ENCODE peak calls at places on chromosome 20, in nine cellular contexts. D is GM13977, P is KBM-7, W is NCI-H748 treated with DMSO at 0.1 percent for 48 hours, O is fibroblast of the aortic adventitia, F is T-helper 9 cell, T is HFF-Myc, I is left cardiac atrium, H is GM23248. K is an unnamed sample.

GRCh38 chr20:62357681-62358080 is 9.4 kb downstream of the LAMA5 start:
- DNase-seq in D (no peak), P (no peak), W (no peak), O (no peak), F (no peak), T (no peak), I (peak; percentile 25), H (no peak), K (no peak)

GRCh38 chr20:43514062-43514971 is 6.8 kb downstream of the L3MBTL1 start:
- DNase-seq in D (peak; percentile 98), P (no peak), W (peak; percentile 98), O (peak; percentile 98), F (peak; percentile 82), T (peak; percentile 87), I (peak; percentile 99), H (peak; percentile 80), K (peak; percentile 100)

GRCh38 chr20:31829731-31830130 is 10.6 kb downstream of the MYLK2 start:
- DNase-seq in D (no peak), P (no peak), W (no peak), O (no peak), F (no peak), T (no peak), I (no peak), H (no peak), K (no peak)

GRCh38 chr20:24629668-24630067 is 160.2 kb downstream of the SYNDIG1 start:
- DNase-seq in D (no peak), P (peak; percentile 77), W (no peak), O (peak; percentile 28), F (no peak), T (no peak), I (no peak), H (no peak), K (no peak)

GRCh38 chr20:39607124-39607523 is 645.0 kb downstream of the DHX35 start:
- DNase-seq in D (no peak), P (no peak), W (no peak), O (peak; percentile 15), F (no peak), T (no peak), I (no peak), H (peak; percentile 56), K (no peak)

GRCh38 chr20:4780245-4780644 is 58.5 kb downstream of the PRND start:
- DNase-seq in D (no peak), P (peak; percentile 41), W (no peak), O (no peak), F (no peak), T (no peak), I (no peak), H (no peak), K (no peak)

GRCh38 chr20:31701591-31701990 is 21.1 kb downstream of the BCL2L1 start:
- DNase-seq in D (no peak), P (no peak), W (no peak), O (no peak), F (no peak), T (no peak), I (no peak), H (no peak), K (no peak)

GRCh38 chr20:61704661-61705060 is 361.0 kb downstream of the TAF4 start:
- DNase-seq in D (no peak), P (no peak), W (no peak), O (no peak), F (no peak), T (no peak), I (no peak), H (no peak), K (no peak)

GRCh38 chr20:38018385-38018784 is 14.9 kb downstream of the TTI1 start:
- DNase-seq in D (no peak), P (no peak), W (no peak), O (no peak), F (no peak), T (no peak), I (no peak), H (no peak), K (no peak)

GRCh38 chr20:38073307-38074010 is 39.9 kb downstream of the RPRD1B start:
- DNase-seq in D (peak; percentile 46), P (peak; percentile 68), W (peak; percentile 7), O (peak; percentile 99), F (no peak), T (peak; percentile 66), I (peak; percentile 74), H (peak; percentile 89), K (peak; percentile 42)

GRCh38 chr20:32737371-32738223 is 5.7 kb downstream of the COMMD7 start:
- DNase-seq in D (no peak), P (no peak), W (no peak), O (peak; percentile 87), F (no peak), T (peak; percentile 44), I (no peak), H (peak; percentile 78), K (no peak)

GRCh38 chr20:46894971-46895905 is 595 bp downstream of the EYA2 start:
- DNase-seq in D (no peak), P (no peak), W (peak; percentile 30), O (peak; percentile 20), F (no peak), T (no peak), I (no peak), H (peak; percentile 41), K (peak; percentile 61)

GRCh38 chr20:6857929-6858328 is 90.4 kb downstream of the BMP2 start:
- DNase-seq in D (no peak), P (no peak), W (no peak), O (no peak), F (no peak), T (no peak), I (no peak), H (no peak), K (no peak)

GRCh38 chr20:8131598-8132014 is 460 bp upstream of the PLCB1 start:
- DNase-seq in D (no peak), P (no peak), W (peak; percentile 84), O (peak; percentile 66), F (no peak), T (no peak), I (no peak), H (peak; percentile 70), K (peak; percentile 75)

GRCh38 chr20:25369529-25369928 is 21.1 kb downstream of the ABHD12 start:
- DNase-seq in D (no peak), P (no peak), W (no peak), O (no peak), F (no peak), T (no peak), I (no peak), H (no peak), K (no peak)

GRCh38 chr20:46324960-46325703 is 16.8 kb upstream of the CDH22 start:
- DNase-seq in D (no peak), P (peak; percentile 56), W (peak; percentile 1), O (peak; percentile 29), F (no peak), T (no peak), I (no peak), H (peak; percentile 52), K (peak; percentile 50)

GRCh38 chr20:15406072-15406471 is 1068.7 kb upstream of the FLRT3 start:
- DNase-seq in D (no peak), P (no peak), W (no peak), O (no peak), F (no peak), T (no peak), I (no peak), H (no peak), K (no peak)

GRCh38 chr20:45300961-45301360 is 5.7 kb upstream of the RBPJL start:
- DNase-seq in D (peak; percentile 71), P (peak; percentile 28), W (no peak), O (no peak), F (no peak), T (no peak), I (no peak), H (peak; percentile 53), K (peak; percentile 68)

GRCh38 chr20:6241591-6241990 is 118.8 kb upstream of the FERMT1 start:
- DNase-seq in D (no peak), P (no peak), W (no peak), O (no peak), F (no peak), T (no peak), I (no peak), H (no peak), K (no peak)

GRCh38 chr20:41080866-41081265 is 52.2 kb downstream of the TOP1 start:
- DNase-seq in D (no peak), P (no peak), W (no peak), O (peak; percentile 51), F (no peak), T (no peak), I (no peak), H (peak; percentile 28), K (no peak)

GRCh38 chr20:46121531-46121930 is 3.4 kb downstream of the CD40 start:
- DNase-seq in D (no peak), P (no peak), W (no peak), O (no peak), F (no peak), T (no peak), I (no peak), H (no peak), K (no peak)

GRCh38 chr20:41142914-41143313 is 5.6 kb downstream of the PLCG1 start:
- DNase-seq in D (no peak), P (peak; percentile 61), W (no peak), O (no peak), F (peak; percentile 34), T (no peak), I (no peak), H (no peak), K (no peak)

GRCh38 chr20:8876381-8876780 is 192.5 kb upstream of the PLCB4 start:
- DNase-seq in D (no peak), P (no peak), W (no peak), O (no peak), F (no peak), T (no peak), I (no peak), H (no peak), K (no peak)

GRCh38 chr20:6700563-6701328 is 66.7 kb upstream of the BMP2 start:
- DNase-seq in D (no peak), P (peak; percentile 89), W (no peak), O (no peak), F (no peak), T (no peak), I (peak; percentile 48), H (no peak), K (no peak)

GRCh38 chr20:54869765-54870164 is 394.4 kb downstream of the DOK5 start:
- DNase-seq in D (no peak), P (no peak), W (no peak), O (no peak), F (no peak), T (no peak), I (no peak), H (no peak), K (no peak)

GRCh38 chr20:12847862-12848261 is 160.9 kb upstream of the SPTLC3 start:
- DNase-seq in D (no peak), P (no peak), W (no peak), O (peak; percentile 3), F (no peak), T (no peak), I (no peak), H (peak; percentile 19), K (no peak)

GRCh38 chr20:48758206-48758820 is 69.5 kb downstream of the PREX1 start:
- DNase-seq in D (no peak), P (no peak), W (no peak), O (no peak), F (peak; percentile 32), T (no peak), I (no peak), H (no peak), K (peak; percentile 96)

GRCh38 chr20:3092611-3093379 is 8.3 kb upstream of the AVP start:
- DNase-seq in D (peak; percentile 69), P (peak; percentile 88), W (no peak), O (no peak), F (peak; percentile 22), T (no peak), I (peak; percentile 41), H (peak; percentile 30), K (peak; percentile 31)

GRCh38 chr20:5735845-5736530 is 14.2 kb upstream of the SHLD1 start:
- DNase-seq in D (no peak), P (peak; percentile 11), W (no peak), O (peak; percentile 30), F (no peak), T (no peak), I (no peak), H (no peak), K (no peak)

GRCh38 chr20:50668798-50669197 is 22.5 kb downstream of the RIPOR3 start:
- DNase-seq in D (no peak), P (no peak), W (no peak), O (no peak), F (no peak), T (no peak), I (no peak), H (no peak), K (no peak)

GRCh38 chr20:41329435-41330342 is 10.9 kb upstream of the LPIN3 start:
- DNase-seq in D (peak; percentile 62), P (peak; percentile 92), W (no peak), O (peak; percentile 92), F (peak; percentile 15), T (peak; percentile 97), I (peak; percentile 85), H (peak; percentile 98), K (no peak)